ENCODE peak calls at places on chromosomes 13 and 19, in seven cellular contexts. F, G, B, O, M, C and H are unnamed samples. For H3K4me1, the result is how much of the 10 kb centered on the place peaks cover.

GRCh38 chr13:79992111-79992510 is 348.8 kb downstream of the SPRY2 start:
- DNase-seq in C (no peak), B (no peak), M (no peak), O (no peak), F (no peak), G (no peak), H (no peak)

GRCh38 chr13:111638233-111638632 is 317.8 kb downstream of the TEX29 start:
- DNase-seq in C (no peak), O (no peak), M (no peak), G (no peak), B (no peak), F (peak), H (no peak)

GRCh38 chr19:39941615-39942507 is 7.4 kb upstream of the FCGBP start:
- DNase-seq in F (no peak), C (no peak), B (no peak), M (peak), O (no peak), G (peak), H (peak)

GRCh38 chr13:109545964-109546363 is 240.4 kb downstream of the IRS2 start:
- DNase-seq in O (no peak), F (no peak), M (no peak), B (no peak), G (no peak), C (no peak), H (no peak)

GRCh38 chr13:33863390-33863789 is 45.4 kb downstream of the RFC3 start:
- DNase-seq in G (no peak), F (no peak), M (no peak), O (no peak), C (no peak), B (no peak), H (no peak)

GRCh38 chr19:37989855-37990254 is 82.8 kb downstream of the SIPA1L3 start:
- DNase-seq in G (no peak), B (no peak), M (no peak), O (peak), F (peak), C (no peak), H (no peak)

GRCh38 chr13:20798027-20798426 is 24.3 kb upstream of the EEF1AKMT1 start:
- DNase-seq in F (no peak), B (no peak), M (no peak), O (no peak), G (no peak), C (no peak), H (no peak)

GRCh38 chr13:59458908-59459579 is 704.7 kb downstream of the DIAPH3 start:
- DNase-seq in C (no peak), G (no peak), B (no peak), F (peak), O (no peak), M (peak), H (no peak)

GRCh38 chr13:20658451-20658850 is 45.0 kb upstream of the IL17D start:
- DNase-seq in F (no peak), O (no peak), B (no peak), G (no peak), C (no peak), M (no peak), H (no peak)

GRCh38 chr19:14347999-14348889 is 33.0 kb upstream of the ADGRE5 start:
- DNase-seq in C (peak), O (peak), F (peak), G (peak), B (peak), M (no peak), H (peak)

GRCh38 chr13:109949395-109949794 is 163.0 kb upstream of the IRS2 start:
- DNase-seq in M (peak), O (no peak), B (no peak), F (no peak), G (no peak), C (no peak), H (no peak)

GRCh38 chr13:107144432-107144831 is 576.5 kb upstream of the ARGLU1 start:
- DNase-seq in O (no peak), B (no peak), C (no peak), F (no peak), G (no peak), M (peak), H (no peak)

GRCh38 chr13:73803997-73804396 is 330.2 kb downstream of the KLF12 start:
- DNase-seq in M (peak), B (no peak), F (no peak), O (no peak), C (no peak), G (no peak), H (no peak)

GRCh38 chr19:4354897-4355296 is 11.5 kb downstream of the MPND start:
- DNase-seq in F (no peak), C (no peak), G (no peak), O (no peak), M (no peak), B (no peak), H (no peak)

GRCh38 chr13:77779461-77780272 is 82.2 kb downstream of the SLAIN1 start:
- DNase-seq in B (peak), C (no peak), O (no peak), M (peak), F (no peak), G (peak), H (peak)

GRCh38 chr13:26380930-26381329 is 127.0 kb downstream of the CDK8 start:
- DNase-seq in B (no peak), C (no peak), G (no peak), O (no peak), F (no peak), M (no peak), H (no peak)

GRCh38 chr19:30997222-30997621 is 352.0 kb downstream of the TSHZ3 start:
- DNase-seq in F (no peak), G (no peak), B (no peak), O (no peak), C (no peak), M (no peak), H (no peak)

GRCh38 chr19:31002852-31003251 is 346.4 kb downstream of the TSHZ3 start:
- DNase-seq in M (no peak), O (no peak), B (no peak), G (no peak), C (no peak), F (no peak), H (peak)

GRCh38 chr19:31000913-31001312 is 348.3 kb downstream of the TSHZ3 start:
- DNase-seq in F (no peak), M (no peak), C (no peak), O (no peak), G (no peak), B (no peak), H (no peak)

DNA sequence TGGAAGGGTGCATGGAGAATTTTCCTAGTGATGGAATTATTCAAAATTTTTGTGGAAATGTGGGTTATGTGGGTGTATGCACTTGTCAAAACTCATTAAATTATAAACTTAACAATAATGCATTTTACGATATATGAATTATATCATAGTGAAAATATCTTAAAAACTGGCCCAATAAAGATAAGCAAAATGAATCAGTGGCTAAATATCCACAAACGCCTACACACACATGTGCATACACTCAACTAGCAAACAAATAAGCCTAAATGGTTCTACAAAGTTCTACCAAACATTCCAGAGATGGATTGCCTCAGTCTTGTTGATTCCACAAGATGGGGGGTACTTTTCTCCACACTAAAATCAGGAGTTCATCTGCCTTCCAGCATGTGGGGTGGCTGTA is 349.5 kb downstream of the TSHZ3 start:
- DNase-seq in F (no peak), O (no peak), B (no peak), M (no peak), G (no peak), C (no peak), H (no peak)
- H3K4me1 ChIP-seq in F (under half), O (under half), B (under half), M (under half), G (under half), C (under half), H (under half)

GRCh38 chr19:19385900-19386339 is 19.6 kb upstream of the GATAD2A start:
- DNase-seq in O (no peak), B (no peak), M (no peak), G (no peak), C (no peak), F (peak), H (no peak)
- H3K4me1 ChIP-seq in O (half or more), B (half or more), M (under half), G (under half), C (half or more), F (under half), H (under half)

GRCh38 chr19:56141416-56141992 is 417 bp downstream of the ZNF444 start:
- DNase-seq in C (no peak), O (no peak), M (no peak), F (no peak), B (peak), G (peak), H (no peak)

GRCh38 chr19:56139847-56140582 is 1.1 kb upstream of the ZNF444 start:
- DNase-seq in G (no peak), O (no peak), F (no peak), M (no peak), C (no peak), B (peak), H (no peak)

GRCh38 chr19:56142897-56143434 is 1.9 kb downstream of the ZNF444 start:
- DNase-seq in O (no peak), C (no peak), G (no peak), F (no peak), B (no peak), M (no peak), H (no peak)

GRCh38 chr19:56142087-56142787 is 1.1 kb downstream of the ZNF444 start:
- DNase-seq in F (no peak), G (no peak), B (peak), M (no peak), O (peak), C (no peak), H (no peak)

DNA sequence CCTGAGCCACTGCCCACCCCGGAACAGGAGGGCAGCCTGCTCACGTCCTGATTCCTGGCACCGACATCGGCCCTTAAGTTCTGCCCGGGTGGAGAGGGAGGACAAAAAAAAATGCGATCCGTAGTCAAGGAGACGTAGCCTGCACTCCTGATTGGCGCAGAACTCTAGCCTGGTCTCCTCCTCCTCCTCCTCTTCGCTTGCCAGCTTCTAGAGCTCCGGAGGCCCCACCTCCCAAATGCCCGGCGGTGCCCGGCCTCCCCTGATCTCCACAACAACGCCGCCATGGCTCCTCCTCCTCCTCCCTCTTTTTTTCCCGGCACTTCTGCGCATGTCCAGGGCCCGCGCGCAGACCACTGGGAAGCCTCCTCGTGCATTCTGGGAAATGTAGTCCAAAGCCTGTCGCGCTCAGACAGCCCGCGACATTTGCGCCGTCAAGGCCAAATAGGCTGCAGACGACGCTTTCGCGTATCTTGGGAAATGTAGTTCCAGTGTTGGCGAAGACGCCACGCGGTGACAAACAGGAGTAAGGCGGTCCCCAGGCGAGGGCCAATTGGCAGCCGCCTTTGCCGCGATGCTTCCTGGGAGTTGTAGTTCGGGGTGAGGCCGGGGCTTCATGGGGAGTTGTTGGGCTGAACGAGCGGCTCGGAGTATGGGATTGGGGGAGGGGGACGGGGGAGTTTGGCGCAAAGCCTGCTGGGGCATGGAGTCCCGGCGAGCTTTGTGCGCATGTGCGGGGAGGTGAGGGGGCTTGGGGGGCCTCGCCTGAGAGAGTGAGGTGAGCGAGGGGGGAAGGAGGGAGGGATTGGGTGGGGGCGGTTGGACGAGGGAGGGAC is at the start of gene ZNF444:
- DNase-seq in G (peak), F (peak), C (peak), O (peak), M (peak), B (peak), H (peak)
- H3K4me1 ChIP-seq in G (under half), F (under half), C (under half), O (under half), M (under half), B (half or more), H (under half)

GRCh38 chr19:45638930-45639729 is at the start of gene EML2:
- DNase-seq in G (peak), C (peak), B (peak), M (no peak), F (peak), O (peak), H (peak)
- H3K4me1 ChIP-seq in G (under half), C (half or more), B (half or more), M (under half), F (under half), O (under half), H (under half)